ENCODE peak calls at places on chromosome 16, in nine cellular contexts. One of them, this sample, is unnamed.

GRCh38 chr16:24918641-24919040 is 72.9 kb downstream of the SLC5A11 start:
- DNase-seq in AG04450: no peak
- DNase-seq in stimulated activated CD8-positive, alpha-beta memory T cell treated with anti-CD3 and anti-CD28 coated beads, Interleukin-12 subunit alpha, Interleukin-12 subunit beta, amount 100 ng/mL, for 4 hours: no peak
- DNase-seq in hypothalamus: no peak
- DNase-seq in NCI-H774: no peak
- DNase-seq in GM13976: no peak
- DNase-seq in HS-5: no peak
- DNase-seq in WTC11: no peak
- DNase-seq in HTR-8/SVneo: no peak
- DNase-seq in this sample: no peak

GRCh38 chr16:84913315-84913714 is 93.5 kb downstream of the CRISPLD2 start:
- DNase-seq in AG04450: no peak
- DNase-seq in stimulated activated CD8-positive, alpha-beta memory T cell treated with anti-CD3 and anti-CD28 coated beads, Interleukin-12 subunit alpha, Interleukin-12 subunit beta, amount 100 ng/mL, for 4 hours: no peak
- DNase-seq in hypothalamus: no peak
- DNase-seq in NCI-H774: no peak
- DNase-seq in GM13976: no peak
- DNase-seq in HS-5: no peak
- DNase-seq in WTC11: no peak
- DNase-seq in HTR-8/SVneo: no peak
- DNase-seq in this sample: no peak

GRCh38 chr16:7200320-7200719 is 132.3 kb upstream of the RBFOX1 start:
- DNase-seq in AG04450: no peak
- DNase-seq in stimulated activated CD8-positive, alpha-beta memory T cell treated with anti-CD3 and anti-CD28 coated beads, Interleukin-12 subunit alpha, Interleukin-12 subunit beta, amount 100 ng/mL, for 4 hours: no peak
- DNase-seq in hypothalamus: no peak
- DNase-seq in NCI-H774: no peak
- DNase-seq in GM13976: no peak
- DNase-seq in HS-5: no peak
- DNase-seq in WTC11: no peak
- DNase-seq in HTR-8/SVneo: no peak
- DNase-seq in this sample: no peak

GRCh38 chr16:64440421-64440831 is 681.4 kb downstream of the CDH11 start:
- DNase-seq in AG04450: peak
- DNase-seq in stimulated activated CD8-positive, alpha-beta memory T cell treated with anti-CD3 and anti-CD28 coated beads, Interleukin-12 subunit alpha, Interleukin-12 subunit beta, amount 100 ng/mL, for 4 hours: no peak
- DNase-seq in hypothalamus: no peak
- DNase-seq in NCI-H774: no peak
- DNase-seq in GM13976: no peak
- DNase-seq in HS-5: peak
- DNase-seq in WTC11: no peak
- DNase-seq in HTR-8/SVneo: no peak
- DNase-seq in this sample: no peak

GRCh38 chr16:82653550-82654511 is 27.1 kb downstream of the CDH13 start:
- DNase-seq in AG04450: peak
- DNase-seq in stimulated activated CD8-positive, alpha-beta memory T cell treated with anti-CD3 and anti-CD28 coated beads, Interleukin-12 subunit alpha, Interleukin-12 subunit beta, amount 100 ng/mL, for 4 hours: no peak
- DNase-seq in hypothalamus: no peak
- DNase-seq in NCI-H774: no peak
- DNase-seq in GM13976: peak
- DNase-seq in HS-5: peak
- DNase-seq in WTC11: no peak
- DNase-seq in HTR-8/SVneo: peak
- DNase-seq in this sample: peak

GRCh38 chr16:82523786-82524185 is 103.0 kb upstream of the CDH13 start:
- DNase-seq in AG04450: no peak
- DNase-seq in stimulated activated CD8-positive, alpha-beta memory T cell treated with anti-CD3 and anti-CD28 coated beads, Interleukin-12 subunit alpha, Interleukin-12 subunit beta, amount 100 ng/mL, for 4 hours: no peak
- DNase-seq in hypothalamus: no peak
- DNase-seq in NCI-H774: no peak
- DNase-seq in GM13976: no peak
- DNase-seq in HS-5: no peak
- DNase-seq in WTC11: no peak
- DNase-seq in HTR-8/SVneo: no peak
- DNase-seq in this sample: no peak

GRCh38 chr16:66309-67182 is 5.9 kb downstream of the RHBDF1 start:
- DNase-seq in AG04450: no peak
- DNase-seq in stimulated activated CD8-positive, alpha-beta memory T cell treated with anti-CD3 and anti-CD28 coated beads, Interleukin-12 subunit alpha, Interleukin-12 subunit beta, amount 100 ng/mL, for 4 hours: no peak
- DNase-seq in hypothalamus: no peak
- DNase-seq in NCI-H774: no peak
- DNase-seq in GM13976: no peak
- DNase-seq in HS-5: no peak
- DNase-seq in WTC11: no peak
- DNase-seq in HTR-8/SVneo: no peak
- DNase-seq in this sample: no peak

GRCh38 chr16:19559242-19559910 is 3.9 kb downstream of the VPS35L start:
- DNase-seq in AG04450: peak
- DNase-seq in stimulated activated CD8-positive, alpha-beta memory T cell treated with anti-CD3 and anti-CD28 coated beads, Interleukin-12 subunit alpha, Interleukin-12 subunit beta, amount 100 ng/mL, for 4 hours: no peak
- DNase-seq in hypothalamus: no peak
- DNase-seq in NCI-H774: peak
- DNase-seq in GM13976: peak
- DNase-seq in HS-5: peak
- DNase-seq in WTC11: no peak
- DNase-seq in HTR-8/SVneo: peak
- DNase-seq in this sample: no peak

GRCh38 chr16:675884-676564 is 553 bp downstream of the RHBDL1 start:
- DNase-seq in AG04450: no peak
- DNase-seq in stimulated activated CD8-positive, alpha-beta memory T cell treated with anti-CD3 and anti-CD28 coated beads, Interleukin-12 subunit alpha, Interleukin-12 subunit beta, amount 100 ng/mL, for 4 hours: no peak
- DNase-seq in hypothalamus: no peak
- DNase-seq in NCI-H774: no peak
- DNase-seq in GM13976: no peak
- DNase-seq in HS-5: no peak
- DNase-seq in WTC11: no peak
- DNase-seq in HTR-8/SVneo: no peak
- DNase-seq in this sample: no peak

GRCh38 chr16:55437627-55438026 is 41.4 kb upstream of the MMP2 start:
- DNase-seq in AG04450: no peak
- DNase-seq in stimulated activated CD8-positive, alpha-beta memory T cell treated with anti-CD3 and anti-CD28 coated beads, Interleukin-12 subunit alpha, Interleukin-12 subunit beta, amount 100 ng/mL, for 4 hours: no peak
- DNase-seq in hypothalamus: no peak
- DNase-seq in NCI-H774: no peak
- DNase-seq in GM13976: no peak
- DNase-seq in HS-5: peak
- DNase-seq in WTC11: no peak
- DNase-seq in HTR-8/SVneo: no peak
- DNase-seq in this sample: no peak

GRCh38 chr16:10523025-10523424 is 57.4 kb downstream of the EMP2 start:
- DNase-seq in AG04450: no peak
- DNase-seq in stimulated activated CD8-positive, alpha-beta memory T cell treated with anti-CD3 and anti-CD28 coated beads, Interleukin-12 subunit alpha, Interleukin-12 subunit beta, amount 100 ng/mL, for 4 hours: no peak
- DNase-seq in hypothalamus: no peak
- DNase-seq in NCI-H774: no peak
- DNase-seq in GM13976: no peak
- DNase-seq in HS-5: no peak
- DNase-seq in WTC11: no peak
- DNase-seq in HTR-8/SVneo: no peak
- DNase-seq in this sample: no peak

GRCh38 chr16:69087161-69087581 is 18.3 kb upstream of the HAS3 start:
- DNase-seq in AG04450: no peak
- DNase-seq in stimulated activated CD8-positive, alpha-beta memory T cell treated with anti-CD3 and anti-CD28 coated beads, Interleukin-12 subunit alpha, Interleukin-12 subunit beta, amount 100 ng/mL, for 4 hours: no peak
- DNase-seq in hypothalamus: no peak
- DNase-seq in NCI-H774: no peak
- DNase-seq in GM13976: no peak
- DNase-seq in HS-5: no peak
- DNase-seq in WTC11: no peak
- DNase-seq in HTR-8/SVneo: no peak
- DNase-seq in this sample: no peak

GRCh38 chr16:89072216-89073130 is 21.2 kb upstream of the ACSF3 start:
- DNase-seq in AG04450: no peak
- DNase-seq in stimulated activated CD8-positive, alpha-beta memory T cell treated with anti-CD3 and anti-CD28 coated beads, Interleukin-12 subunit alpha, Interleukin-12 subunit beta, amount 100 ng/mL, for 4 hours: no peak
- DNase-seq in hypothalamus: no peak
- DNase-seq in NCI-H774: no peak
- DNase-seq in GM13976: no peak
- DNase-seq in HS-5: no peak
- DNase-seq in WTC11: no peak
- DNase-seq in HTR-8/SVneo: no peak
- DNase-seq in this sample: no peak

GRCh38 chr16:61820398-61820797 is 215.8 kb downstream of the CDH8 start:
- DNase-seq in AG04450: no peak
- DNase-seq in stimulated activated CD8-positive, alpha-beta memory T cell treated with anti-CD3 and anti-CD28 coated beads, Interleukin-12 subunit alpha, Interleukin-12 subunit beta, amount 100 ng/mL, for 4 hours: no peak
- DNase-seq in hypothalamus: no peak
- DNase-seq in NCI-H774: no peak
- DNase-seq in GM13976: no peak
- DNase-seq in HS-5: peak
- DNase-seq in WTC11: no peak
- DNase-seq in HTR-8/SVneo: no peak
- DNase-seq in this sample: no peak

GRCh38 chr16:85566502-85567100 is 46.5 kb upstream of the GSE1 start:
- DNase-seq in AG04450: no peak
- DNase-seq in stimulated activated CD8-positive, alpha-beta memory T cell treated with anti-CD3 and anti-CD28 coated beads, Interleukin-12 subunit alpha, Interleukin-12 subunit beta, amount 100 ng/mL, for 4 hours: no peak
- DNase-seq in hypothalamus: no peak
- DNase-seq in NCI-H774: no peak
- DNase-seq in GM13976: no peak
- DNase-seq in HS-5: no peak
- DNase-seq in WTC11: no peak
- DNase-seq in HTR-8/SVneo: no peak
- DNase-seq in this sample: no peak

GRCh38 chr16:75075688-75076268 is 40.8 kb downstream of the LDHD start:
- DNase-seq in AG04450: no peak
- DNase-seq in stimulated activated CD8-positive, alpha-beta memory T cell treated with anti-CD3 and anti-CD28 coated beads, Interleukin-12 subunit alpha, Interleukin-12 subunit beta, amount 100 ng/mL, for 4 hours: no peak
- DNase-seq in hypothalamus: no peak
- DNase-seq in NCI-H774: no peak
- DNase-seq in GM13976: no peak
- DNase-seq in HS-5: no peak
- DNase-seq in WTC11: no peak
- DNase-seq in HTR-8/SVneo: no peak
- DNase-seq in this sample: no peak

GRCh38 chr16:3577302-3577752 is at the start of gene NLRC3:
- DNase-seq in AG04450: no peak
- DNase-seq in stimulated activated CD8-positive, alpha-beta memory T cell treated with anti-CD3 and anti-CD28 coated beads, Interleukin-12 subunit alpha, Interleukin-12 subunit beta, amount 100 ng/mL, for 4 hours: peak
- DNase-seq in hypothalamus: no peak
- DNase-seq in NCI-H774: no peak
- DNase-seq in GM13976: peak
- DNase-seq in HS-5: no peak
- DNase-seq in WTC11: no peak
- DNase-seq in HTR-8/SVneo: no peak
- DNase-seq in this sample: peak

GRCh38 chr16:74991593-74992403 is 6.9 kb upstream of the WDR59 start:
- DNase-seq in AG04450: no peak
- DNase-seq in stimulated activated CD8-positive, alpha-beta memory T cell treated with anti-CD3 and anti-CD28 coated beads, Interleukin-12 subunit alpha, Interleukin-12 subunit beta, amount 100 ng/mL, for 4 hours: no peak
- DNase-seq in hypothalamus: no peak
- DNase-seq in NCI-H774: no peak
- DNase-seq in GM13976: no peak
- DNase-seq in HS-5: no peak
- DNase-seq in WTC11: no peak
- DNase-seq in HTR-8/SVneo: no peak
- DNase-seq in this sample: no peak

GRCh38 chr16:74169687-74170522 is 126.7 kb upstream of the PSMD7 start:
- DNase-seq in AG04450: peak
- DNase-seq in stimulated activated CD8-positive, alpha-beta memory T cell treated with anti-CD3 and anti-CD28 coated beads, Interleukin-12 subunit alpha, Interleukin-12 subunit beta, amount 100 ng/mL, for 4 hours: no peak
- DNase-seq in hypothalamus: no peak
- DNase-seq in NCI-H774: no peak
- DNase-seq in GM13976: peak
- DNase-seq in HS-5: peak
- DNase-seq in WTC11: no peak
- DNase-seq in HTR-8/SVneo: no peak
- DNase-seq in this sample: no peak

GRCh38 chr16:85757341-85757822 is 6.5 kb upstream of the C16orf74 start:
- DNase-seq in AG04450: peak
- DNase-seq in stimulated activated CD8-positive, alpha-beta memory T cell treated with anti-CD3 and anti-CD28 coated beads, Interleukin-12 subunit alpha, Interleukin-12 subunit beta, amount 100 ng/mL, for 4 hours: no peak
- DNase-seq in hypothalamus: no peak
- DNase-seq in NCI-H774: no peak
- DNase-seq in GM13976: no peak
- DNase-seq in HS-5: peak
- DNase-seq in WTC11: no peak
- DNase-seq in HTR-8/SVneo: no peak
- DNase-seq in this sample: no peak

GRCh38 chr16:68823401-68823800 is 19.9 kb upstream of the TANGO6 start:
- DNase-seq in AG04450: peak
- DNase-seq in stimulated activated CD8-positive, alpha-beta memory T cell treated with anti-CD3 and anti-CD28 coated beads, Interleukin-12 subunit alpha, Interleukin-12 subunit beta, amount 100 ng/mL, for 4 hours: no peak
- DNase-seq in hypothalamus: no peak
- DNase-seq in NCI-H774: no peak
- DNase-seq in GM13976: no peak
- DNase-seq in HS-5: peak
- DNase-seq in WTC11: peak
- DNase-seq in HTR-8/SVneo: peak
- DNase-seq in this sample: no peak

GRCh38 chr16:85316321-85316919 is 204.1 kb upstream of the CIBAR2 start:
- DNase-seq in AG04450: no peak
- DNase-seq in stimulated activated CD8-positive, alpha-beta memory T cell treated with anti-CD3 and anti-CD28 coated beads, Interleukin-12 subunit alpha, Interleukin-12 subunit beta, amount 100 ng/mL, for 4 hours: no peak
- DNase-seq in hypothalamus: peak
- DNase-seq in NCI-H774: peak
- DNase-seq in GM13976: peak
- DNase-seq in HS-5: no peak
- DNase-seq in WTC11: peak
- DNase-seq in HTR-8/SVneo: peak
- DNase-seq in this sample: no peak

GRCh38 chr16:75555213-75555706 is 792 bp downstream of the TMEM231 start:
- DNase-seq in AG04450: peak
- DNase-seq in stimulated activated CD8-positive, alpha-beta memory T cell treated with anti-CD3 and anti-CD28 coated beads, Interleukin-12 subunit alpha, Interleukin-12 subunit beta, amount 100 ng/mL, for 4 hours: no peak
- DNase-seq in hypothalamus: peak
- DNase-seq in NCI-H774: peak
- DNase-seq in GM13976: peak
- DNase-seq in HS-5: peak
- DNase-seq in WTC11: peak
- DNase-seq in HTR-8/SVneo: peak
- DNase-seq in this sample: no peak

GRCh38 chr16:23771027-23771426 is 16.2 kb downstream of the CHP2 start:
- DNase-seq in AG04450: no peak
- DNase-seq in stimulated activated CD8-positive, alpha-beta memory T cell treated with anti-CD3 and anti-CD28 coated beads, Interleukin-12 subunit alpha, Interleukin-12 subunit beta, amount 100 ng/mL, for 4 hours: no peak
- DNase-seq in hypothalamus: no peak
- DNase-seq in NCI-H774: no peak
- DNase-seq in GM13976: no peak
- DNase-seq in HS-5: no peak
- DNase-seq in WTC11: no peak
- DNase-seq in HTR-8/SVneo: no peak
- DNase-seq in this sample: no peak

GRCh38 chr16:22318690-22319358 is 21.6 kb downstream of the POLR3E start:
- DNase-seq in AG04450: no peak
- DNase-seq in stimulated activated CD8-positive, alpha-beta memory T cell treated with anti-CD3 and anti-CD28 coated beads, Interleukin-12 subunit alpha, Interleukin-12 subunit beta, amount 100 ng/mL, for 4 hours: no peak
- DNase-seq in hypothalamus: no peak
- DNase-seq in NCI-H774: no peak
- DNase-seq in GM13976: peak
- DNase-seq in HS-5: no peak
- DNase-seq in WTC11: peak
- DNase-seq in HTR-8/SVneo: peak
- DNase-seq in this sample: peak

This sample was measured in NK-92 treated with Interleukin-12 subunit alpha and Interleukin-12 subunit beta, amount 100 ng/mL, for 24 hours.